ENCODE peak calls at places on chromosomes 16 and 17, in four cellular contexts. Z, F, T and Q are unnamed samples.

GRCh38 chr17:66401364-66401763 is 99.0 kb downstream of the PRKCA start:
- DNase-seq in Z (no peak), F (no peak), T (peak), Q (no peak)

GRCh38 chr16:65895906-65896305 is 470.6 kb upstream of the CDH5 start:
- DNase-seq in Z (no peak), F (no peak), T (no peak), Q (no peak)

GRCh38 chr17:7204828-7205461 is 14.7 kb downstream of the DLG4 start:
- DNase-seq in Z (no peak), F (peak), T (peak), Q (peak)

GRCh38 chr17:64016248-64016784 is 4.1 kb downstream of the ICAM2 start:
- DNase-seq in Z (no peak), F (no peak), T (no peak), Q (no peak)

GRCh38 chr17:69592692-69593350 is 178.3 kb downstream of the MAP2K6 start:
- DNase-seq in Z (no peak), F (no peak), T (no peak), Q (no peak)

GRCh38 chr16:35750157-35750689 is 2290.8 kb downstream of the TP53TG3F start:
- DNase-seq in Z (no peak), F (no peak), T (no peak), Q (no peak)

GRCh38 chr16:73268311-73268997 is 220.5 kb upstream of the ZFHX3 start:
- DNase-seq in Z (peak), F (no peak), T (no peak), Q (peak)

GRCh38 chr17:30253316-30253715 is 17.8 kb upstream of the SLC6A4 start:
- DNase-seq in Z (no peak), F (no peak), T (peak), Q (no peak)

GRCh38 chr17:44489581-44489980 is 13.6 kb downstream of the GPATCH8 start:
- DNase-seq in Z (no peak), F (no peak), T (no peak), Q (no peak)

GRCh38 chr16:79297297-79297696 is 303.2 kb downstream of the MAF start:
- DNase-seq in Z (no peak), F (no peak), T (no peak), Q (no peak)

GRCh38 chr16:67481561-67482259 is 753 bp upstream of the ATP6V0D1 start:
- DNase-seq in Z (peak), F (no peak), T (peak), Q (no peak)

GRCh38 chr16:74724820-74725549 is 24.3 kb upstream of the MLKL start:
- DNase-seq in Z (no peak), F (no peak), T (no peak), Q (no peak)

DNA sequence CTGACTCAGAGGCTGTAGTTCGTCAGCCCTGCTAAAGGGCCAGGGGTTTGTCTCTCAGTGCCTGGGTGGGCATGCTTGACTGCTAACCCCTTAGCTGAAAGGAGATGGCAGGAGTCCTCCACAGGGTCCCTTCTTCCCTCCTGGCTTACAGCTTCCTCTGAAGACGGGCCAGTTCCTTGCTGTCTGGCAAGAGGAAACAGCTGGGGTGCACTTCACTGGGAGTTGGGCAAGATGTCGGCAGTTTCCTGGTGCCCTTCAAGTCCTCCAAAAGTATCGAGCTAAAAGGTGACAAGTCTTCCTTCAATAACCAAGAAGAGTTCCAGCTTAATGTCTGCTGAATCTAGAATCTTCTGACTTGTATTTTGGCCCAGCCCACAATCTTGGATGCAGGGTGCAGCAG is 23.4 kb downstream of the NUP85 start:
- DNase-seq in Z (no peak), F (no peak), T (no peak), Q (no peak)
- TF ChIP-seq REST in Z (no peak), F (no peak), T (no peak), Q (no peak)

DNA sequence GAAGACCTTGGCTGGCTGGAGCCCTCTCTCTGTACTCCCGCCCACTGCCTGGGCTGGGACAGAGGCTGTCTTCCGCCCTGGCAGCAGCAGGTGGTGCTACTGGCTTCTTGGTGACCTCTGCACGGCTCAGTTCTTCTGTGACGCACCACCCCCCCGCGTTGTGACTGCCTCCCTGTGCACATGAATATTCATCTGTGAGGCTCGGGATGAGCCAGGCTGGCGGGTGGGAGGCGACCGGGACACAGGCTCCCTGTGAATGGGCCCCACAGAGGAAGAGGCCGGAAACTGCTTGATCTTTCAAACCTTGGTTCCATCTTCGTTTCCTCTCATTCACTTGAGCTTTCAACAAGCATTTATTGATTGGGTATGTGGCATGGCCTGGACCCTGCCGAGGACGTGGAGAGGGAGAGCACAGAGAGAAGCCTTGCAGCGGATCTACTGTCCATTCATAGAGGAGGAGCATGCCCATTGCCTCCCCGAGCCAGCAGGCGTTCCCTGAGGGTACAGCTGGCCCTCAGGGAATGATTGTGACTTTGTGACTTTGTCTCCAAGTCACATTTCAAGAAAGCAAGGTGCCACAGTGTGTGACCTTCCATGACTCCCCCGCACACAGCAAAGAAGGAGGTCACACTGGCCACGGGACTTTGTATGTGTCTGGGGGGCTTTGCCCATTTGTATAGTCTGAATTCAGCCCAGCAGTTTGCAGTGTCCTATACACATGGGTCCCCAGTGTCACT is 45.0 kb downstream of the B9D1 start:
- DNase-seq in Z (peak), F (no peak), T (peak), Q (peak)
- TF ChIP-seq MYC in Z (peak), F (no peak), T (no peak), Q (no peak)

DNA sequence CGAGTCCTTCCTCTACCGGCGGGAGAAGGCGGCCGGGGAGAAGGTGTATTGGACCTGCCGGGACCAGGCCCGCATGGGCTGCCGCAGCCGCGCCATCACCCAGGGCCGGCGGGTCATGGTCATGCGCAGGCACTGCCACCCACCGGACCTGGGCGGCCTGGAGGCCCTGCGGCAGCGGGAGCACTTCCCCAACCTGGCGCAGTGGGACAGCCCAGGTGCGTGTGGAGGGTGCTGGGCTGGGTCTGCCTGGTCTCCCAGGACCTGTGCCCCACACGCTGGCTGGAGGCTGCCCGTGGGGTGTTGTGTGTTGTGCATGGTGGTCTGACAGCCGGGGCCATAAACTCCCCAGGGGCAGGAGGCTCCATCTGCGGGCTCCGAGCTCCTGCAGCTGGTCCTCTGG is 25.4 kb downstream of the FLYWCH1 start:
- DNase-seq in Z (no peak), F (no peak), T (no peak), Q (no peak)
- TF ChIP-seq SMC3 in Z (no peak), F (no peak), T (no peak), Q (no peak)

GRCh38 chr17:81977211-81978091 is at the start of gene ASPSCR1:
- DNase-seq in Z (peak), F (peak), T (peak), Q (peak)
- TF ChIP-seq REST in Z (no peak), F (no peak), T (peak), Q (no peak)

GRCh38 chr17:82983510-82984248 is 95.7 kb upstream of the METRNL start:
- DNase-seq in Z (no peak), F (no peak), T (no peak), Q (no peak)
- TF ChIP-seq MYC in Z (no peak), F (no peak), T (no peak), Q (no peak)

DNA sequence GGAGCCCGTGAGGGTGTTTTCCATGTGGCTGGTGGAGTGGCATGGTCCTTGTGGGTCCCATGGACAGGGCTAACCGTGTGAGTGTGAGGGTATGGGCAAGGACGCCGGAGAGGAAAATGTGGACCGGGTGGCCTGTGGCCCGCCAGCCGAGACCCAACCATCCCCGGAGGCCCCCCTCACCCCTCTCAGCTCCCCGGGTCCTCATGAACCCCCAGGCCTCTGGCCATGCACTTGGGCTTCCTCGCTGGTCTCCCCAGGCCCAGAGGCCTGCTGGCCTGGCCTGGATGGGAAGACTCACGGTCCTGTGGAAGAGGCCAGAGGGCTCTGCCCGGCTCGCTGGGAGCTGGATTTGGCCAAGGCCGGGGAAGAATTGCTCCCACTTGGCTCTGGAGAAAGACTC is 13.1 kb downstream of the RAP1GAP2 start:
- DNase-seq in Z (no peak), F (no peak), T (no peak), Q (no peak)
- TF ChIP-seq SMC3 in Z (no peak), F (no peak), T (no peak), Q (no peak)

GRCh38 chr17:3635474-3636153 is 436 bp downstream of the SHPK start:
- DNase-seq in Z (peak), F (no peak), T (peak), Q (no peak)
- TF ChIP-seq REST in Z (no peak), F (no peak), T (no peak), Q (no peak)